ENCODE peak calls at places on chromosomes 4 and X, in seven cellular contexts. One of them, this sample, is unnamed.

GRCh38 chr4:8239661-8240060 is 29.9 kb upstream of the HTRA3 start:
- DNase-seq in naive thymus-derived CD4-positive, alpha-beta T cell: no peak
- DNase-seq in adipocyte: no peak
- DNase-seq in cardiac muscle cell: no peak
- DNase-seq in GM06990: no peak
- DNase-seq in cardiac fibroblast: no peak
- DNase-seq in breast epithelium: no peak
- DNase-seq in this sample: no peak

GRCh38 chrX:2638279-2638678 is 52.8 kb upstream of the CD99 start:
- DNase-seq in naive thymus-derived CD4-positive, alpha-beta T cell: no peak
- DNase-seq in cardiac fibroblast: no peak
- DNase-seq in adipocyte: no peak
- DNase-seq in GM06990: no peak
- DNase-seq in cardiac muscle cell: no peak
- DNase-seq in breast epithelium: no peak
- DNase-seq in this sample: no peak

GRCh38 chrX:94914235-94914634 is 1240.2 kb downstream of the FAM133A start:
- DNase-seq in cardiac muscle cell: no peak
- DNase-seq in breast epithelium: no peak
- DNase-seq in adipocyte: no peak
- DNase-seq in naive thymus-derived CD4-positive, alpha-beta T cell: no peak
- DNase-seq in GM06990: no peak
- DNase-seq in cardiac fibroblast: no peak
- DNase-seq in this sample: peak

GRCh38 chr4:56757821-56758400 is 63.6 kb downstream of the SPINK2 start:
- DNase-seq in cardiac fibroblast: peak
- DNase-seq in adipocyte: peak
- DNase-seq in naive thymus-derived CD4-positive, alpha-beta T cell: peak
- DNase-seq in breast epithelium: peak
- DNase-seq in GM06990: peak
- DNase-seq in cardiac muscle cell: peak
- DNase-seq in this sample: peak

GRCh38 chrX:115372026-115372610 is 82.6 kb downstream of the LUZP4 start:
- DNase-seq in breast epithelium: no peak
- DNase-seq in GM06990: no peak
- DNase-seq in naive thymus-derived CD4-positive, alpha-beta T cell: no peak
- DNase-seq in adipocyte: peak
- DNase-seq in cardiac fibroblast: peak
- DNase-seq in cardiac muscle cell: peak
- DNase-seq in this sample: no peak

GRCh38 chr4:120568736-120569135 is 353.8 kb downstream of the PRDM5 start:
- DNase-seq in cardiac muscle cell: no peak
- DNase-seq in GM06990: no peak
- DNase-seq in adipocyte: no peak
- DNase-seq in naive thymus-derived CD4-positive, alpha-beta T cell: no peak
- DNase-seq in breast epithelium: no peak
- DNase-seq in cardiac fibroblast: no peak
- DNase-seq in this sample: no peak

GRCh38 chr4:169106696-169107229 is 96.7 kb upstream of the CBR4 start:
- DNase-seq in naive thymus-derived CD4-positive, alpha-beta T cell: no peak
- DNase-seq in breast epithelium: no peak
- DNase-seq in GM06990: no peak
- DNase-seq in cardiac fibroblast: no peak
- DNase-seq in cardiac muscle cell: no peak
- DNase-seq in adipocyte: no peak
- DNase-seq in this sample: no peak

GRCh38 chr4:113633467-113633866 is 128.1 kb downstream of the CAMK2D start:
- DNase-seq in adipocyte: no peak
- DNase-seq in cardiac muscle cell: no peak
- DNase-seq in GM06990: no peak
- DNase-seq in cardiac fibroblast: no peak
- DNase-seq in breast epithelium: no peak
- DNase-seq in naive thymus-derived CD4-positive, alpha-beta T cell: no peak
- DNase-seq in this sample: no peak

GRCh38 chrX:69280956-69281355 is 115.7 kb upstream of the PJA1 start:
- DNase-seq in breast epithelium: no peak
- DNase-seq in cardiac muscle cell: no peak
- DNase-seq in adipocyte: no peak
- DNase-seq in cardiac fibroblast: no peak
- DNase-seq in naive thymus-derived CD4-positive, alpha-beta T cell: no peak
- DNase-seq in GM06990: no peak
- DNase-seq in this sample: no peak

GRCh38 chr4:1871471-1872021 is 353 bp downstream of the NSD2 start:
- DNase-seq in cardiac fibroblast: no peak
- DNase-seq in adipocyte: peak
- DNase-seq in breast epithelium: no peak
- DNase-seq in GM06990: peak
- DNase-seq in naive thymus-derived CD4-positive, alpha-beta T cell: no peak
- DNase-seq in cardiac muscle cell: no peak
- DNase-seq in this sample: no peak

GRCh38 chrX:131633285-131633917 is 89.5 kb downstream of the OR13H1 start:
- DNase-seq in GM06990: no peak
- DNase-seq in cardiac fibroblast: peak
- DNase-seq in cardiac muscle cell: peak
- DNase-seq in naive thymus-derived CD4-positive, alpha-beta T cell: peak
- DNase-seq in breast epithelium: no peak
- DNase-seq in adipocyte: peak
- DNase-seq in this sample: no peak

GRCh38 chr4:4507923-4508322 is 33.9 kb downstream of the STX18 start:
- DNase-seq in cardiac muscle cell: no peak
- DNase-seq in GM06990: no peak
- DNase-seq in breast epithelium: no peak
- DNase-seq in adipocyte: no peak
- DNase-seq in naive thymus-derived CD4-positive, alpha-beta T cell: no peak
- DNase-seq in cardiac fibroblast: no peak
- DNase-seq in this sample: no peak

GRCh38 chr4:4504783-4505182 is 37.1 kb downstream of the STX18 start:
- DNase-seq in breast epithelium: no peak
- DNase-seq in naive thymus-derived CD4-positive, alpha-beta T cell: no peak
- DNase-seq in cardiac muscle cell: no peak
- DNase-seq in GM06990: no peak
- DNase-seq in adipocyte: peak
- DNase-seq in cardiac fibroblast: no peak
- DNase-seq in this sample: no peak

GRCh38 chr4:4507403-4507802 is 34.4 kb downstream of the STX18 start:
- DNase-seq in cardiac fibroblast: no peak
- DNase-seq in cardiac muscle cell: no peak
- DNase-seq in breast epithelium: no peak
- DNase-seq in GM06990: no peak
- DNase-seq in naive thymus-derived CD4-positive, alpha-beta T cell: no peak
- DNase-seq in adipocyte: no peak
- DNase-seq in this sample: no peak

GRCh38 chr4:4509521-4509920 is 32.3 kb downstream of the STX18 start:
- DNase-seq in naive thymus-derived CD4-positive, alpha-beta T cell: no peak
- DNase-seq in cardiac fibroblast: no peak
- DNase-seq in cardiac muscle cell: no peak
- DNase-seq in breast epithelium: no peak
- DNase-seq in GM06990: no peak
- DNase-seq in adipocyte: no peak
- DNase-seq in this sample: no peak

GRCh38 chr4:4506961-4507360 is 34.9 kb downstream of the STX18 start:
- DNase-seq in adipocyte: no peak
- DNase-seq in cardiac fibroblast: peak
- DNase-seq in naive thymus-derived CD4-positive, alpha-beta T cell: no peak
- DNase-seq in GM06990: no peak
- DNase-seq in cardiac muscle cell: no peak
- DNase-seq in breast epithelium: no peak
- DNase-seq in this sample: no peak
- H3K4me3 ChIP-seq in adipocyte: no peak
- H3K4me3 ChIP-seq in cardiac fibroblast: no peak
- H3K4me3 ChIP-seq in naive thymus-derived CD4-positive, alpha-beta T cell: no peak
- H3K4me3 ChIP-seq in GM06990: no peak
- H3K4me3 ChIP-seq in cardiac muscle cell: no peak
- H3K4me3 ChIP-seq in breast epithelium: no peak
- H3K4me3 ChIP-seq in this sample: no peak

DNA sequence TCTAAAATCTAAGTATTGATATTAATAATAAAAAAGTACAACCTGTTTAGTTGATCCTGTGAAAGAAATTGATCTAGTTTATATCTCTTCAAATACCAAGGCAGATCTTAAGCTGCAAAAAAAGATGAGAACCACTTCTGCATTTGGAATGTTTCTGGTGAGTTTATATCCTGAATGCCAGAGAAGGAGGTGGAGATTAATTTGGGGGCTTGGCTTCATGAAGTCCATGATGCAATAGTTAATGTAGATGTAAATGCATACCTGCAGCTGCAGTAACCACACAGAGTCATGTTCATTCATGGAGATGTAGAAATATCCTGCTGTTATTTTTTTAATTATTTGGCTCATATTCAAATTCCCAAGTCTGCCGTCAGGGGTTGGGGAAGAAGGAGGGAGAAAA is at the start of gene SULT1E1:
- DNase-seq in adipocyte: no peak
- DNase-seq in cardiac fibroblast: peak
- DNase-seq in naive thymus-derived CD4-positive, alpha-beta T cell: no peak
- DNase-seq in cardiac muscle cell: no peak
- DNase-seq in GM06990: no peak
- DNase-seq in breast epithelium: no peak
- DNase-seq in this sample: peak
- H3K4me3 ChIP-seq in adipocyte: no peak
- H3K4me3 ChIP-seq in cardiac fibroblast: peak
- H3K4me3 ChIP-seq in naive thymus-derived CD4-positive, alpha-beta T cell: no peak
- H3K4me3 ChIP-seq in cardiac muscle cell: no peak
- H3K4me3 ChIP-seq in GM06990: no peak
- H3K4me3 ChIP-seq in breast epithelium: no peak
- H3K4me3 ChIP-seq in this sample: no peak

DNA sequence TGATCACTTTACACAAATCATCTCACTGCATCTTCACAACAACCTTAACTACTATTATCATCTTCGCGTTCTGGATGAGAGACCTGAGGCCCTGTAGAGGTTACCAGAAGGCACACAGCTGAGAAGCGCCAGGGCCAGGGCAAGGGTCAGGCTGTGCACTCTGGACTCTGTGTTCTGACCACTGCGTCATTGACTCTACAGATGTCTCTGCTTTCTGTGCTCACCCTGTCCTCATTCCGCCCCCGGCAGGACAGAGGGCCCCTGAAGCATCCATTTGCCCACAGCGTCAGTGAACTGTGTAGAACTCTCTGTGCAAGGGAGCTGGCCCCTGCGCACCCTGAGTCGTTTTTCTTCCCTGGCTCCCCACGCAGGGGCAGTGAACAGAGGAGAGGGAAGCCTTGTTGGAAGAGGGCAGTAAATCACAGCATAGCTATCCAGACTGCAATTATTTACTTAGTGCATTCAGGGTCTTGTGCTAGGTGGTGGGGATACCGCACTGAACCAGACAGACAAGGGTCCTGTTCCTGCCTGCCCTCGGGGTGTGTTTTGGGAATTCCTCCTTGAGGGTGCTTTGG is 6.1 kb upstream of the WAS start:
- DNase-seq in cardiac fibroblast: no peak
- DNase-seq in cardiac muscle cell: no peak
- DNase-seq in naive thymus-derived CD4-positive, alpha-beta T cell: no peak
- DNase-seq in breast epithelium: no peak
- DNase-seq in adipocyte: no peak
- DNase-seq in GM06990: no peak
- DNase-seq in this sample: no peak
- H3K4me3 ChIP-seq in cardiac fibroblast: no peak
- H3K4me3 ChIP-seq in cardiac muscle cell: peak
- H3K4me3 ChIP-seq in naive thymus-derived CD4-positive, alpha-beta T cell: no peak
- H3K4me3 ChIP-seq in breast epithelium: no peak
- H3K4me3 ChIP-seq in adipocyte: peak
- H3K4me3 ChIP-seq in GM06990: peak
- H3K4me3 ChIP-seq in this sample: no peak

GRCh38 chr4:663438-664428 is 10.3 kb downstream of the ATP5ME start:
- DNase-seq in cardiac fibroblast: no peak
- DNase-seq in adipocyte: no peak
- DNase-seq in cardiac muscle cell: peak
- DNase-seq in naive thymus-derived CD4-positive, alpha-beta T cell: peak
- DNase-seq in breast epithelium: peak
- DNase-seq in GM06990: peak
- DNase-seq in this sample: no peak
- H3K4me3 ChIP-seq in cardiac fibroblast: peak
- H3K4me3 ChIP-seq in adipocyte: no peak
- H3K4me3 ChIP-seq in cardiac muscle cell: peak
- H3K4me3 ChIP-seq in naive thymus-derived CD4-positive, alpha-beta T cell: peak
- H3K4me3 ChIP-seq in breast epithelium: peak
- H3K4me3 ChIP-seq in GM06990: peak
- H3K4me3 ChIP-seq in this sample: peak

GRCh38 chr4:75142377-75142776 is 209.5 kb downstream of the PARM1 start:
- DNase-seq in GM06990: no peak
- DNase-seq in cardiac fibroblast: no peak
- DNase-seq in cardiac muscle cell: no peak
- DNase-seq in adipocyte: peak
- DNase-seq in breast epithelium: no peak
- DNase-seq in naive thymus-derived CD4-positive, alpha-beta T cell: no peak
- DNase-seq in this sample: peak
- H3K4me3 ChIP-seq in GM06990: no peak
- H3K4me3 ChIP-seq in cardiac fibroblast: no peak
- H3K4me3 ChIP-seq in cardiac muscle cell: no peak
- H3K4me3 ChIP-seq in adipocyte: peak
- H3K4me3 ChIP-seq in breast epithelium: no peak
- H3K4me3 ChIP-seq in naive thymus-derived CD4-positive, alpha-beta T cell: no peak
- H3K4me3 ChIP-seq in this sample: no peak

GRCh38 chr4:118997601-118998000 is 108.9 kb downstream of the SYNPO2 start:
- DNase-seq in adipocyte: peak
- DNase-seq in breast epithelium: no peak
- DNase-seq in GM06990: no peak
- DNase-seq in cardiac fibroblast: no peak
- DNase-seq in cardiac muscle cell: peak
- DNase-seq in naive thymus-derived CD4-positive, alpha-beta T cell: no peak
- DNase-seq in this sample: no peak
- H3K4me3 ChIP-seq in adipocyte: no peak
- H3K4me3 ChIP-seq in breast epithelium: no peak
- H3K4me3 ChIP-seq in GM06990: no peak
- H3K4me3 ChIP-seq in cardiac fibroblast: no peak
- H3K4me3 ChIP-seq in cardiac muscle cell: no peak
- H3K4me3 ChIP-seq in naive thymus-derived CD4-positive, alpha-beta T cell: no peak
- H3K4me3 ChIP-seq in this sample: no peak

This sample was measured in retinal pigment epithelial cell.